ENCODE peak calls at places on chromosomes 16 and 17, in eight cellular contexts. C is CD8-positive, alpha-beta T cell; B is GOT3; F is stimulated activated CD8-positive, alpha-beta memory T cell treated with anti-CD3 and anti-CD28 coated beads, Interleukin-4, amount 100 ng/mL, for 24 hours; U is fibroblast of mammary gland; K is stimulated activated CD4-positive, alpha-beta T cell treated with anti-CD3 and anti-CD28 coated beads, Interleukin-15, amount 100 ng/mL, for 1 hour; V is nephron progenitor cell; D is cardiac muscle cell. R is an unnamed sample.

GRCh38 chr17:43671075-43671692 is 9.5 kb upstream of the MEOX1 start:
- DNase-seq in C (no peak), B (no peak), F (no peak), U (peak; percentile 79), K (no peak), V (no peak), D (no peak), R (no peak)

GRCh38 chr17:79361221-79361734 is 249.6 kb downstream of the RBFOX3 start:
- DNase-seq in C (no peak), B (no peak), F (no peak), U (no peak), K (no peak), V (no peak), D (no peak), R (no peak)

GRCh38 chr17:63659850-63660249 is 37.6 kb downstream of the MAP3K3 start:
- DNase-seq in C (no peak), B (no peak), F (no peak), U (no peak), K (no peak), V (no peak), D (no peak), R (no peak)

GRCh38 chr16:9901-10665 is 43.3 kb downstream of the POLR3K start:
- DNase-seq in C (no peak), B (no peak), F (no peak), U (no peak), K (no peak), V (no peak), D (no peak), R (no peak)

GRCh38 chr17:39639566-39640458 is 2.9 kb downstream of the STARD3 start:
- DNase-seq in C (no peak), B (no peak), F (no peak), U (peak; percentile 23), K (no peak), V (no peak), D (no peak), R (no peak)

GRCh38 chr17:57946798-57947358 is 8.3 kb downstream of the CUEDC1 start:
- DNase-seq in C (no peak), B (no peak), F (no peak), U (peak; percentile 80), K (no peak), V (no peak), D (peak; percentile 66), R (no peak)

GRCh38 chr16:48317614-48318013 is 67.6 kb downstream of the SIAH1 start:
- DNase-seq in C (no peak), B (no peak), F (no peak), U (peak; percentile 75), K (no peak), V (no peak), D (peak; percentile 72), R (no peak)

GRCh38 chr17:18225121-18225561 is 294 bp upstream of the LLGL1 start:
- DNase-seq in C (peak; percentile 96), B (peak; percentile 81), F (peak; percentile 96), U (peak; percentile 92), K (peak; percentile 94), V (peak; percentile 99), D (peak; percentile 98), R (peak; percentile 97)

GRCh38 chr16:71904239-71904638 is 8.9 kb downstream of the IST1 start:
- DNase-seq in C (no peak), B (no peak), F (no peak), U (no peak), K (no peak), V (no peak), D (no peak), R (no peak)

GRCh38 chr17:58728831-58729230 is 26.8 kb upstream of the PPM1E start:
- DNase-seq in C (no peak), B (no peak), F (no peak), U (peak; percentile 83), K (no peak), V (no peak), D (no peak), R (no peak)

R was measured in activated gamma-delta T cell treated with Interleukin-2 at 50 U/mL for 16 hours.